ENCODE peak calls at places on chromosome 5, in nine cellular contexts. B, Y, L, Z, J, N, A, M and O are unnamed samples.

GRCh38 chr5:122408592-122409219 is 96.7 kb downstream of the SNCAIP start:
- DNase-seq in J (no peak), N (no peak), Z (no peak), Y (no peak), B (no peak), A (no peak), L (no peak), M (no peak), O (no peak)

GRCh38 chr5:149367249-149367971 is 9.6 kb downstream of the PCYOX1L start:
- DNase-seq in Z (peak; percentile 68), N (peak; percentile 81), M (peak; percentile 71), B (peak; percentile 50), L (peak; percentile 80), J (peak; percentile 96), A (peak; percentile 91), Y (peak; percentile 71), O (peak; percentile 91)

GRCh38 chr5:1815071-1815786 is 14.0 kb downstream of the NDUFS6 start:
- DNase-seq in N (no peak), B (no peak), A (no peak), Y (no peak), Z (no peak), L (no peak), J (no peak), M (no peak), O (no peak)

GRCh38 chr5:40374853-40375252 is 304.9 kb upstream of the PTGER4 start:
- DNase-seq in J (no peak), N (no peak), A (no peak), Z (no peak), L (no peak), Y (no peak), B (no peak), M (no peak), O (no peak)

GRCh38 chr5:108727154-108727638 is 20.5 kb upstream of the FER start:
- DNase-seq in A (peak; percentile 18), N (no peak), Y (peak; percentile 42), B (no peak), J (no peak), L (no peak), Z (peak; percentile 52), M (peak; percentile 17), O (no peak)

GRCh38 chr5:181283347-181283746 is 22.4 kb upstream of the TRIM52 start:
- DNase-seq in N (no peak), Z (no peak), L (no peak), B (no peak), A (no peak), Y (no peak), J (no peak), M (no peak), O (no peak)

GRCh38 chr5:40484495-40484894 is 195.2 kb upstream of the PTGER4 start:
- DNase-seq in B (no peak), A (no peak), J (no peak), N (no peak), Y (no peak), Z (no peak), M (no peak), L (no peak), O (no peak)

GRCh38 chr5:137218471-137218870 is 280.7 kb downstream of the SPOCK1 start:
- DNase-seq in J (no peak), L (peak; percentile 67), B (no peak), A (no peak), Z (no peak), M (no peak), N (no peak), Y (no peak), O (no peak)

GRCh38 chr5:125348936-125349335 is 602.5 kb upstream of the ZNF608 start:
- DNase-seq in N (no peak), M (no peak), Y (no peak), L (no peak), B (no peak), Z (no peak), A (no peak), J (no peak), O (no peak)

GRCh38 chr5:167565555-167565954 is 725.9 kb upstream of the WWC1 start:
- DNase-seq in B (no peak), A (peak; percentile 16), M (no peak), Z (no peak), N (no peak), J (no peak), L (peak; percentile 20), Y (no peak), O (no peak)

GRCh38 chr5:72472666-72473422 is 34.4 kb downstream of the ZNF366 start:
- DNase-seq in M (no peak), Y (no peak), N (no peak), L (no peak), Z (no peak), B (no peak), J (no peak), A (no peak), O (no peak)

GRCh38 chr5:64384761-64385160 is 121.1 kb upstream of the RGS7BP start:
- DNase-seq in A (peak; percentile 18), J (peak; percentile 60), M (no peak), Y (peak; percentile 16), B (no peak), L (no peak), Z (no peak), N (no peak), O (no peak)

GRCh38 chr5:161051920-161052500 is 200.0 kb upstream of the ATP10B start:
- DNase-seq in N (no peak), L (no peak), B (no peak), J (no peak), Y (no peak), A (no peak), M (no peak), Z (no peak), O (no peak)

GRCh38 chr5:180180198-180180820 is 28.7 kb downstream of the RASGEF1C start:
- DNase-seq in Z (no peak), M (no peak), B (no peak), J (no peak), L (no peak), A (no peak), Y (no peak), N (no peak), O (no peak)

GRCh38 chr5:173984218-173984617 is 4.8 kb upstream of the C5orf47 start:
- DNase-seq in Z (no peak), B (no peak), J (peak; percentile 70), A (peak; percentile 65), L (no peak), Y (peak; percentile 33), M (no peak), N (no peak), O (no peak)

DNA sequence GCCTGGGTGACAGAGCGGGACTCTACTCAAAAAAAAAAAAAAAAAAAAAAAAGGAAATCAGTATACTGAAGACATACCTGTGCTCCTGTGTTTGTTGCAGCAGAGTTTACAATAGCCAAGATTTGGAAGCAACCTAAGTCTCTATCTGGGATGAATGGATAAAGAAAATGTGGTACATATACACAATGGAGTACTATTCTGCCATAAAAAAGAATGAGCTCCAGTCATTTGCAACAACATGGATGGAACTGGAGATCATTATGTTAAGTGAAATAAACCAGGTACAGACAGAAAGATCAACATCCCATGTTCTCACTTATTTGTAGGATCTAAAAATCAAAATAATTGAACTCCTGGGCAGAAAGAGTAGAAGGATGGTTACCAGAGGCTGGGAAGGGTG is 22.9 kb downstream of the ADAM19 start:
- DNase-seq in Z (no peak), B (no peak), J (no peak), A (no peak), N (no peak), M (no peak), L (no peak), Y (no peak), O (no peak)
- H3K27ac ChIP-seq in Z (no peak overlapping the region), B (no peak overlapping the region), J (no peak overlapping the region), A (no peak overlapping the region), N (no peak overlapping the region), M (no peak overlapping the region), L (no peak overlapping the region), Y (no peak overlapping the region), O (no peak overlapping the region)

DNA sequence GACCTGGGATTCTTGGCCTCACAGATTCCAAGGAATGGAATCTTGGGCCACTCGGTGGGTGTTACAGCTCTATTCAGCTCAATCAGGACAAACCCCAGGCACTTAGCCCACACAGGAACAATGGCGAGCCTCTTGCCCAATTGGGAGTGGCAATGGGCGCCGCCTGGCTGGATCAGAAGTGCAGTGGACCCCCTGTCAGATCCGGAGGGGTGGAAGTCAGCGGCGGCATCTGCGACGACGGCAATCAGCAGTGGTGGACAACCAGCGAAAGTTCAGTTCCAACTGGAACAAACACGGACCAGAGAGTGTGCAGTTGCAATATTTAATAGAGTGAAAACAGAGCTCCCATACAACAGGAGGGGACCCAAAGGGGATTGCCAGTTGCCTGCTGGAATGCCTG is 378.3 kb downstream of the CDH9 start:
- DNase-seq in J (no peak), L (no peak), N (no peak), B (no peak), M (no peak), Z (no peak), A (no peak), Y (no peak), O (no peak)
- H3K9me3 ChIP-seq in J (peaks cover 5% of the 10 kb centered on the region), L (no peaks in the 10 kb centered on the region), N (peaks cover 2% of the 10 kb centered on the region), B (no peaks in the 10 kb centered on the region), M (no peaks in the 10 kb centered on the region), Z (no peaks in the 10 kb centered on the region), A (no peaks in the 10 kb centered on the region), Y (no peaks in the 10 kb centered on the region), O (no peaks in the 10 kb centered on the region)

GRCh38 chr5:123808841-123809240 is 296.9 kb downstream of the CSNK1G3 start:
- DNase-seq in A (no peak), L (no peak), Y (no peak), J (no peak), N (no peak), Z (no peak), B (no peak), M (no peak), O (no peak)

GRCh38 chr5:123809594-123810172 is 297.7 kb downstream of the CSNK1G3 start:
- DNase-seq in Z (peak; percentile 25), M (no peak), J (no peak), B (no peak), N (no peak), Y (no peak), A (no peak), L (no peak), O (no peak)

GRCh38 chr5:123810911-123811310 is 298.9 kb downstream of the CSNK1G3 start:
- DNase-seq in M (no peak), L (no peak), Y (no peak), A (peak; percentile 15), J (peak; percentile 50), N (no peak), Z (no peak), B (no peak), O (no peak)

GRCh38 chr5:123811771-123812170 is 299.8 kb downstream of the CSNK1G3 start:
- DNase-seq in Y (no peak), L (no peak), Z (no peak), A (no peak), N (no peak), J (no peak), M (no peak), B (no peak), O (no peak)

GRCh38 chr5:123810253-123810652 is 298.3 kb downstream of the CSNK1G3 start:
- DNase-seq in Z (peak; percentile 24), M (no peak), A (no peak), J (peak; percentile 64), B (no peak), N (no peak), Y (no peak), L (no peak), O (no peak)
- H3K27ac ChIP-seq in Z (peak overlapping the region; percentile 42), M (no peak overlapping the region), A (no peak overlapping the region), J (peak overlapping the region; percentile 74), B (peak overlapping the region; percentile 99), N (peak overlapping the region; percentile 5), Y (peak overlapping the region; percentile 46), L (no peak overlapping the region), O (no peak overlapping the region)

DNA sequence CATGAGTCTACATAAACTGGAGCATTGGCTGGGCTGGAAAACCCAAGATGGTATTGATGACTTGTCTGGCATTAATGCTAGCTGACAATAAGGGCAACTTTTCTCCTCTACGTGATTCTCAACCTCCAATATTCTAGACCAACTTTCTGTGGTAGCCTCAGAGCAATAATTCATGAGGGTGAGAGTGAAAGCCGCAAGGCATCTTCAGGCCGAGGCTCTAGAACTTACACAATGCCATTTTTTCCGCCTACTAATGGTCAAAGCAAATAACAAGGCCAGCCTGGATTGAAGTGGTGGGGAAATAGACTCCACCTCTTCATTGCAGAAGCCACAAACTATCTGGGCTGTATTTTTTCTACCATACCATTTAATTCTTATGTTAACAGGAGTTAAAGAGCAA is 267.4 kb downstream of the GABRG2 start:
- DNase-seq in J (no peak), L (no peak), B (no peak), N (no peak), Y (no peak), M (no peak), Z (no peak), A (no peak), O (no peak)
- H3K9me3 ChIP-seq in J (no peaks in the 10 kb centered on the region), L (peaks cover 17% of the 10 kb centered on the region), B (no peaks in the 10 kb centered on the region), N (no peaks in the 10 kb centered on the region), Y (no peaks in the 10 kb centered on the region), M (no peaks in the 10 kb centered on the region), Z (no peaks in the 10 kb centered on the region), A (no peaks in the 10 kb centered on the region), O (no peaks in the 10 kb centered on the region)